ENCODE peak calls at places on chromosomes 16 and 17, in seven cellular contexts. V is vagina, D is stomach, X is transverse colon, M is GM23338, Z is upper lobe of left lung, Q is prostate gland. E is an unnamed sample.
A peak's percentile ranks its signal among the peaks of the same experiment; 100 is the strongest.

GRCh38 chr17:45013021-45013997 is 38.1 kb downstream of the DCAKD start:
- DNase-seq in V (no peak), D (no peak), X (no peak), M (peak; percentile 45), Z (no peak), Q (no peak), E (no peak)

GRCh38 chr17:36921131-36921851 is 16.0 kb upstream of the LHX1 start:
- DNase-seq in V (no peak), D (peak; percentile 43), X (no peak), M (peak; percentile 55), Z (no peak), Q (no peak), E (peak; percentile 98)

GRCh38 chr17:43549496-43549895 is 3.4 kb upstream of the ETV4 start:
- DNase-seq in V (no peak), D (no peak), X (no peak), M (peak; percentile 39), Z (no peak), Q (no peak), E (no peak)

GRCh38 chr16:4386951-4387565 is 15.4 kb downstream of the VASN start:
- DNase-seq in V (no peak), D (no peak), X (no peak), M (no peak), Z (no peak), Q (no peak), E (no peak)

GRCh38 chr17:77875051-77875780 is 83.3 kb upstream of the TNRC6C start:
- DNase-seq in V (no peak), D (no peak), X (no peak), M (no peak), Z (no peak), Q (no peak), E (no peak)

GRCh38 chr17:71284032-71284755 is 836.6 kb upstream of the SOX9 start:
- DNase-seq in V (no peak), D (no peak), X (no peak), M (no peak), Z (no peak), Q (no peak), E (no peak)

GRCh38 chr17:17940451-17940911 is 31.7 kb downstream of the TOM1L2 start:
- DNase-seq in V (no peak), D (no peak), X (no peak), M (no peak), Z (no peak), Q (no peak), E (no peak)

GRCh38 chr16:15961557-15962205 is 12.3 kb downstream of the ABCC1 start:
- DNase-seq in V (no peak), D (no peak), X (no peak), M (no peak), Z (no peak), Q (no peak), E (no peak)

GRCh38 chr16:25747160-25747758 is 55.5 kb downstream of the HS3ST4 start:
- DNase-seq in V (no peak), D (no peak), X (no peak), M (peak; percentile 46), Z (no peak), Q (no peak), E (no peak)

GRCh38 chr17:79272666-79273219 is 198.1 kb downstream of the ENGASE start:
- DNase-seq in V (no peak), D (no peak), X (no peak), M (no peak), Z (no peak), Q (no peak), E (peak; percentile 31)

GRCh38 chr17:43951750-43952149 is 2.0 kb downstream of the PYY start:
- DNase-seq in V (no peak), D (no peak), X (no peak), M (no peak), Z (no peak), Q (no peak), E (no peak)

GRCh38 chr16:66502020-66502913 is 47.7 kb downstream of the TK2 start:
- DNase-seq in V (no peak), D (peak; percentile 28), X (no peak), M (no peak), Z (no peak), Q (no peak), E (no peak)

GRCh38 chr17:35051183-35051578 is 12.3 kb downstream of the RFFL start:
- DNase-seq in V (no peak), D (no peak), X (peak; percentile 20), M (no peak), Z (no peak), Q (no peak), E (no peak)

GRCh38 chr17:42288078-42288984 is at the start of gene STAT5A:
- DNase-seq in V (no peak), D (peak; percentile 89), X (peak; percentile 92), M (peak; percentile 86), Z (peak; percentile 97), Q (peak; percentile 84), E (no peak)

GRCh38 chr16:23182675-23183485 is at the start of gene SCNN1G:
- DNase-seq in V (no peak), D (peak; percentile 31), X (peak; percentile 45), M (peak; percentile 52), Z (peak; percentile 87), Q (no peak), E (no peak)

GRCh38 chr16:66830422-66831404 is at the start of gene NAE1:
- DNase-seq in V (no peak), D (peak; percentile 89), X (peak; percentile 90), M (peak; percentile 92), Z (peak; percentile 99), Q (peak; percentile 76), E (peak; percentile 76)

GRCh38 chr16:73054131-73054496 is 6.2 kb upstream of the ZFHX3 start:
- DNase-seq in V (no peak), D (no peak), X (no peak), M (peak; percentile 43), Z (peak; percentile 48), Q (no peak), E (no peak)

GRCh38 chr17:72602517-72603345 is 481.9 kb downstream of the SOX9 start:
- DNase-seq in V (no peak), D (peak; percentile 47), X (peak; percentile 72), M (peak; percentile 90), Z (no peak), Q (no peak), E (peak; percentile 72)

GRCh38 chr17:74840989-74841666 is 18.6 kb downstream of the GRIN2C start:
- DNase-seq in V (no peak), D (no peak), X (peak; percentile 30), M (peak; percentile 59), Z (no peak), Q (peak; percentile 39), E (no peak)

GRCh38 chr17:42101513-42102292 is 3.4 kb upstream of the ZNF385C start:
- DNase-seq in V (no peak), D (peak; percentile 71), X (peak; percentile 82), M (peak; percentile 88), Z (no peak), Q (peak; percentile 48), E (peak; percentile 61)

GRCh38 chr17:35849469-35850348 is 19.0 kb downstream of the HEATR9 start:
- DNase-seq in V (no peak), D (peak; percentile 45), X (peak; percentile 43), M (peak; percentile 89), Z (no peak), Q (peak; percentile 38), E (peak; percentile 33)

GRCh38 chr16:89039756-89040155 is 53.9 kb upstream of the ACSF3 start:
- DNase-seq in V (no peak), D (no peak), X (no peak), M (no peak), Z (peak; percentile 72), Q (no peak), E (no peak)

DNA sequence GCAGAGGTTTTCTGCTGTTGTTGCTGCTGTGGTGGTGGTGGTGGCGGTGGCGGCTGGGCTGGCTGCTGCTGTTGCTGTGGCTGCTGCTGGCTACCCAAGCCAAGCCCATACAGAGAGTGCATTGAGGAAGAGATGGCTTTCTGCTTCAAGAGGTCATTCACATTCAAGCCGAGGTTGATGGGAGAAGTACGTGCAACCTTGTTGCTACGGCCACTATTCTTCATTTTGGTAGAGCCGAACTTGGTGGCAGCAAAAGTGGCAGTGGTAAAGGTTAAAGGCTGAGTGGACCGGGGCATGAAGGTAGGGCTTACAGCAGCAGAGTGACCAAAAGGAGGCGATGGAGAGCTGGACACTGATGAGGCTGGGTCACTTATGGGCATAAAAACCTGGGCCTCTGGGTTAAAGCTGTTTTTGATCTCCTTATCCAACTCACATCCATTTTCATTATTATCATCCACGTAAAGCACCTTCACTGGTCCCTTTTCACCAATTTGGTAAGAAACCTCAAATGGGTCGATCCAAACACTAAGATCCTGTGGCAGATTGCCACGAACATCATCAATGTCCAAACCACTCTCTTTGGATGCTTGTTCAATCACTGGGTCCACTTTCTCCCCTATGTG is 2.8 kb downstream of the TOB1 start:
- DNase-seq in V (no peak), D (peak; percentile 59), X (peak; percentile 71), M (peak; percentile 79), Z (peak; percentile 75), Q (peak; percentile 57), E (peak; percentile 36)
- TF ChIP-seq POLR2AphosphoS5 in V (no peak), D (peak; percentile 53), X (peak; percentile 62), M (no peak), Z (no peak), Q (peak; percentile 57), E (no peak)

DNA sequence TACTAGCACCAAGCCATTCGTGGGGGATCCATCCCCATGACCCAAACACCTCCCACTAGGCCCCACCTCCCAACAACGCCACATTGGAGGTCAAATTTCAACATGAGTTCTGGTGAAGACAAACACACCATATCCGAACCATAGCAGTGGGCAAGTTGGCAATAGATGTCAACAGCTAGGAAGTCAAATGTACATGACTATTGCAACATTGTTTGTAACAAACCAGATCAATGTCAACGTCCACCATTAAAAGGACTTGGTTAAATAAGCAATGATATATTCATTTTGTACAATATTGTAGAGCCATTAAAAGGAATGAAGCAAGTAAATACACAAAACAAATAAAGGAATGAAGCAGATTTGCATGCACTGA is 26.5 kb upstream of the CIITA start:
- DNase-seq in V (no peak), D (no peak), X (no peak), M (no peak), Z (no peak), Q (no peak), E (no peak)
- TF ChIP-seq POLR2AphosphoS5 in V (no peak), D (no peak), X (no peak), M (no peak), Z (no peak), Q (no peak), E (no peak)

GRCh38 chr17:47649972-47650524 is 329 bp downstream of the KPNB1 start:
- DNase-seq in V (no peak), D (peak; percentile 54), X (no peak), M (peak; percentile 59), Z (no peak), Q (no peak), E (no peak)
- TF ChIP-seq POLR2AphosphoS5 in V (no peak), D (peak; percentile 42), X (peak; percentile 41), M (no peak), Z (peak; percentile 21), Q (no peak), E (no peak)

DNA sequence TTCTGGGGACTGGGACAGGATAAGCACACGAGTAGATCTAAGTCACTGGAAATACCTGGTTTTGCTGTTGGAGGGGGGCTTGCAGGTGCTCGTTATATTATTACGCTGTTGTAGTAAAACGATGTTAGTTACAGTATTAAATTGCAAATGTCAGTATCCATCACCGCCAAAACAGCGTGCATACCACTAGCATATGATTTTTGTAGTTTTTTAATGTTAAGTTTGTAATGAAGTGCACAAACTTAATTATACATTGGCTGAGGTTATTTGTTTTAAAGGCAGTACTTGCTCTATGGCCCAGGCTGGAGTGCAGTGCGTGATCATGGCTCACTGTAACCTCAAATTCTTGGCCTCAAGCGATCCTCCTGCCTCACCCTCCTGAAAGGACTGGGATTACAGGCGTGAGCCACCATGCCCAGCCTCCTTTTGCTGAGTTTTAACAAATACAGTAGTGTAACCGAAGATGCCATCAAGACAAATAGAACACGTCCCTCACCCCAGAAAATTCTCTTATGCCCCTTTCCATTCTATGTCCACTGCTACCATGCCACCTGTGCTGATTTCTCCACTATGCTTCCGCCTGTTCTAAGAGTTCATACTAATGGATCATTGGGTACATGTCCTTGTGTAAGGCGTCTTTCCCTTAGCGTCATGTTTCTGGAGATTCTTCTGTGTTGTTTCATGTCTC is 20.7 kb upstream of the CSNK1D start:
- DNase-seq in V (no peak), D (no peak), X (no peak), M (no peak), Z (no peak), Q (no peak), E (no peak)
- TF ChIP-seq POLR2AphosphoS5 in V (no peak), D (peak; percentile 33), X (peak; percentile 12), M (peak; percentile 11), Z (no peak), Q (no peak), E (peak; percentile 67)

E was measured in HCT116.